ENCODE peak calls at places on chromosomes 5 and 9, in eight cellular contexts. Z, W, U, L, P, Y, K and B are unnamed samples.
A peak's percentile ranks its signal among the peaks of the same experiment; 100 is the strongest.

GRCh38 chr5:181260720-181261319 is at the start of gene TRIM52:
- DNase-seq in Z (peak; percentile 87), W (peak; percentile 96), U (peak; percentile 99), L (peak; percentile 97), P (no peak), Y (peak; percentile 89), K (peak; percentile 88), B (peak; percentile 95)

GRCh38 chr9:14909631-14910177 is 524 bp downstream of the FREM1 start:
- DNase-seq in Z (no peak), W (peak; percentile 58), U (no peak), L (no peak), P (no peak), Y (no peak), K (no peak), B (no peak)

GRCh38 chr9:77516781-77517180 is 131.3 kb downstream of the GNA14 start:
- DNase-seq in Z (no peak), W (no peak), U (no peak), L (no peak), P (no peak), Y (no peak), K (no peak), B (no peak)

GRCh38 chr5:141941307-141941706 is 16.7 kb downstream of the PCDH12 start:
- DNase-seq in Z (no peak), W (no peak), U (no peak), L (no peak), P (no peak), Y (peak; percentile 29), K (peak; percentile 30), B (no peak)

GRCh38 chr9:98899399-98900056 is 44.2 kb upstream of the COL15A1 start:
- DNase-seq in Z (peak; percentile 91), W (no peak), U (no peak), L (no peak), P (peak; percentile 75), Y (no peak), K (peak; percentile 75), B (no peak)

GRCh38 chr5:16723821-16724220 is 107.0 kb upstream of the RETREG1 start:
- DNase-seq in Z (no peak), W (no peak), U (no peak), L (no peak), P (no peak), Y (no peak), K (no peak), B (no peak)

GRCh38 chr9:34047864-34048729 is 590 bp downstream of the UBAP2 start:
- DNase-seq in Z (no peak), W (peak; percentile 59), U (no peak), L (peak; percentile 52), P (no peak), Y (no peak), K (peak; percentile 14), B (peak; percentile 60)

GRCh38 chr9:125085703-125086477 is 57.4 kb downstream of the SCAI start:
- DNase-seq in Z (no peak), W (no peak), U (no peak), L (no peak), P (no peak), Y (no peak), K (no peak), B (no peak)

GRCh38 chr5:14351845-14352712 is 208.9 kb downstream of the TRIO start:
- DNase-seq in Z (peak; percentile 70), W (peak; percentile 82), U (peak; percentile 92), L (peak; percentile 78), P (peak; percentile 47), Y (peak; percentile 58), K (peak; percentile 54), B (peak; percentile 66)

GRCh38 chr5:78537821-78538220 is 110.8 kb downstream of the LHFPL2 start:
- DNase-seq in Z (peak; percentile 68), W (peak; percentile 76), U (no peak), L (peak; percentile 64), P (no peak), Y (no peak), K (peak; percentile 56), B (peak; percentile 48)

GRCh38 chr5:54390015-54390414 is 65.5 kb upstream of the HSPB3 start:
- DNase-seq in Z (peak; percentile 97), W (no peak), U (no peak), L (no peak), P (peak; percentile 86), Y (no peak), K (peak; percentile 92), B (peak; percentile 11)

GRCh38 chr9:12774861-12775367 is at the start of gene LURAP1L:
- DNase-seq in Z (peak; percentile 83), W (peak; percentile 85), U (no peak), L (peak; percentile 70), P (peak; percentile 50), Y (peak; percentile 60), K (peak; percentile 76), B (peak; percentile 43)

GRCh38 chr5:139012170-139012569 is 137.0 kb upstream of the LRRTM2 start:
- DNase-seq in Z (no peak), W (peak; percentile 20), U (no peak), L (no peak), P (no peak), Y (no peak), K (no peak), B (no peak)

GRCh38 chr9:127971357-127972315 is 9.2 kb downstream of the EEIG1 start:
- DNase-seq in Z (no peak), W (peak; percentile 69), U (no peak), L (peak; percentile 41), P (no peak), Y (no peak), K (no peak), B (peak; percentile 57)

GRCh38 chr9:98248737-98249474 is 6.5 kb downstream of the TBC1D2 start:
- DNase-seq in Z (peak; percentile 97), W (no peak), U (peak; percentile 91), L (no peak), P (peak; percentile 84), Y (peak; percentile 77), K (peak; percentile 97), B (no peak)

GRCh38 chr5:155883966-155884555 is 442.9 kb upstream of the SGCD start:
- DNase-seq in Z (peak; percentile 1), W (no peak), U (no peak), L (peak; percentile 86), P (no peak), Y (no peak), K (peak; percentile 6), B (peak; percentile 7)

GRCh38 chr5:178895615-178896571 is at the start of gene ZFP2:
- DNase-seq in Z (peak; percentile 27), W (peak; percentile 89), U (peak; percentile 90), L (peak; percentile 85), P (no peak), Y (peak; percentile 38), K (peak; percentile 67), B (peak; percentile 75)

GRCh38 chr9:74952281-74953151 is at the start of gene C9orf40:
- DNase-seq in Z (peak; percentile 80), W (peak; percentile 91), U (peak; percentile 100), L (peak; percentile 96), P (peak; percentile 42), Y (peak; percentile 85), K (peak; percentile 80), B (peak; percentile 94)
- TF ChIP-seq CTCF in Z (peak; percentile 81), W (peak; percentile 81), U (peak; percentile 67), L (peak; percentile 82), P (peak; percentile 77), Y (peak; percentile 83), K (peak; percentile 67), B (peak; percentile 68)

GRCh38 chr5:59763545-59763944 is 130.0 kb downstream of the PDE4D start:
- DNase-seq in Z (no peak), W (no peak), U (no peak), L (no peak), P (no peak), Y (no peak), K (peak; percentile 37), B (no peak)

GRCh38 chr5:59766394-59766793 is 127.1 kb downstream of the PDE4D start:
- DNase-seq in Z (no peak), W (no peak), U (no peak), L (no peak), P (no peak), Y (peak; percentile 23), K (no peak), B (peak; percentile 51)

GRCh38 chr5:59767753-59768159 is 125.8 kb downstream of the PDE4D start:
- DNase-seq in Z (no peak), W (no peak), U (no peak), L (no peak), P (no peak), Y (no peak), K (no peak), B (no peak)

GRCh38 chr5:59765446-59765845 is 128.1 kb downstream of the PDE4D start:
- DNase-seq in Z (no peak), W (no peak), U (no peak), L (no peak), P (no peak), Y (no peak), K (no peak), B (no peak)

DNA sequence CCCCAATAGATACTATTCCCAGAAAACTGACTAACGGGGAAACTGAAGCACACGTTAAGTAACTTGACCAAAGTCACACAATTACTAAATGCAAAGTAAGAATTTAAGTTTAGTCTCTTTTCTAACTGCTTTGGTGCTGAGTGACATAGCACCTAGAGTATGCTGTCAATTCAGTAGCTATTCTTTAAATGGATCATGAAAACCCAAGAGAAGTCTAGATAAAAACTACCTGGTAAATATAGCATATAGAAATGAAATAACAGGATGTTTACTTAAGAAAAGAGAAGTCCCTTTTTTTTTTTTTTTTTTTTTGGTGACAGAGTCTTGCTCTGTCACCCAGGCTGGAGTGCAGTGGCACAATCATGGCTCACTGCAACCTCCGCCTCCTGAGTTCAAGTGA is 129.2 kb downstream of the PDE4D start:
- DNase-seq in Z (no peak), W (no peak), U (no peak), L (no peak), P (no peak), Y (no peak), K (no peak), B (no peak)
- H3K27me3 ChIP-seq in Z (peaks cover 21% of the 10 kb centered on the region), W (peaks cover 29% of the 10 kb centered on the region), U (no peaks in the 10 kb centered on the region), L (peaks cover 32% of the 10 kb centered on the region), P (peaks cover 15% of the 10 kb centered on the region), Y (no peaks in the 10 kb centered on the region), K (peaks cover 7% of the 10 kb centered on the region), B (no peaks in the 10 kb centered on the region)

GRCh38 chr5:2714026-2714425 is 37.5 kb downstream of the IRX2 start:
- DNase-seq in Z (no peak), W (no peak), U (no peak), L (no peak), P (no peak), Y (no peak), K (no peak), B (no peak)

GRCh38 chr5:2710910-2711309 is 40.6 kb downstream of the IRX2 start:
- DNase-seq in Z (no peak), W (peak; percentile 36), U (no peak), L (no peak), P (no peak), Y (no peak), K (no peak), B (no peak)

GRCh38 chr5:2708751-2709150 is 42.7 kb downstream of the IRX2 start:
- DNase-seq in Z (no peak), W (no peak), U (no peak), L (no peak), P (no peak), Y (no peak), K (no peak), B (no peak)

GRCh38 chr5:2709996-2710689 is 41.3 kb downstream of the IRX2 start:
- DNase-seq in Z (no peak), W (no peak), U (no peak), L (no peak), P (no peak), Y (no peak), K (no peak), B (no peak)

GRCh38 chr5:2711446-2712425 is 39.7 kb downstream of the IRX2 start:
- DNase-seq in Z (no peak), W (no peak), U (no peak), L (peak; percentile 74), P (no peak), Y (no peak), K (no peak), B (no peak)
- TF ChIP-seq CTCF in Z (no peak), W (no peak), U (no peak), L (no peak), P (no peak), Y (no peak), K (no peak), B (no peak)

GRCh38 chr5:1668141-1668721 is 131.4 kb downstream of the MRPL36 start:
- DNase-seq in Z (no peak), W (peak; percentile 62), U (no peak), L (peak; percentile 44), P (no peak), Y (no peak), K (no peak), B (no peak)
- H3K27me3 ChIP-seq in Z (peaks cover 62% of the 10 kb centered on the region), W (peaks cover 26% of the 10 kb centered on the region), U (no peaks in the 10 kb centered on the region), L (peaks cover 64% of the 10 kb centered on the region), P (peaks cover 48% of the 10 kb centered on the region), Y (no peaks in the 10 kb centered on the region), K (peaks cover 41% of the 10 kb centered on the region), B (peaks cover 55% of the 10 kb centered on the region)